ENCODE peak calls at places on chromosomes 5 and 9, in five cellular contexts. One of them, this sample, is unnamed.

GRCh38 chr9:134412298-134412711 is 86.0 kb downstream of the RXRA start:
- DNase-seq in OCI-LY7: no peak
- DNase-seq in psoas muscle: peak
- DNase-seq in ovary: no peak
- DNase-seq in brain microvascular endothelial cell: no peak
- DNase-seq in this sample: no peak

GRCh38 chr5:31939151-31939550 is 235.0 kb downstream of the GOLPH3 start:
- DNase-seq in ovary: no peak
- DNase-seq in psoas muscle: no peak
- DNase-seq in OCI-LY7: no peak
- DNase-seq in brain microvascular endothelial cell: no peak
- DNase-seq in this sample: no peak

GRCh38 chr9:106528158-106528557 is 334.8 kb upstream of the ZNF462 start:
- DNase-seq in OCI-LY7: no peak
- DNase-seq in psoas muscle: no peak
- DNase-seq in brain microvascular endothelial cell: no peak
- DNase-seq in ovary: no peak
- DNase-seq in this sample: no peak

GRCh38 chr5:149063017-149063687 is at the start of gene SH3TC2:
- DNase-seq in psoas muscle: peak
- DNase-seq in brain microvascular endothelial cell: peak
- DNase-seq in ovary: no peak
- DNase-seq in OCI-LY7: no peak
- DNase-seq in this sample: no peak

GRCh38 chr5:150562832-150563231 is 54.9 kb downstream of the NDST1 start:
- DNase-seq in OCI-LY7: peak
- DNase-seq in ovary: no peak
- DNase-seq in psoas muscle: no peak
- DNase-seq in brain microvascular endothelial cell: peak
- DNase-seq in this sample: no peak

GRCh38 chr9:99103505-99103904 is 1.4 kb upstream of the TGFBR1 start:
- DNase-seq in psoas muscle: no peak
- DNase-seq in ovary: peak
- DNase-seq in brain microvascular endothelial cell: no peak
- DNase-seq in OCI-LY7: no peak
- DNase-seq in this sample: no peak

GRCh38 chr5:91072891-91073290 is 310.2 kb downstream of the ARRDC3 start:
- DNase-seq in psoas muscle: no peak
- DNase-seq in ovary: no peak
- DNase-seq in OCI-LY7: no peak
- DNase-seq in brain microvascular endothelial cell: no peak
- DNase-seq in this sample: no peak

GRCh38 chr5:89346573-89346972 is 463.6 kb upstream of the MEF2C start:
- DNase-seq in brain microvascular endothelial cell: no peak
- DNase-seq in OCI-LY7: no peak
- DNase-seq in ovary: no peak
- DNase-seq in psoas muscle: no peak
- DNase-seq in this sample: no peak

GRCh38 chr9:100440071-100440470 is 13.1 kb downstream of the MSANTD3 start:
- DNase-seq in psoas muscle: peak
- DNase-seq in OCI-LY7: no peak
- DNase-seq in ovary: no peak
- DNase-seq in brain microvascular endothelial cell: peak
- DNase-seq in this sample: no peak

GRCh38 chr9:83538172-83538889 is at the start of gene FRMD3:
- DNase-seq in psoas muscle: peak
- DNase-seq in ovary: peak
- DNase-seq in brain microvascular endothelial cell: peak
- DNase-seq in OCI-LY7: no peak
- DNase-seq in this sample: no peak

GRCh38 chr5:76292923-76293322 is 110.2 kb upstream of the IQGAP2 start:
- DNase-seq in ovary: no peak
- DNase-seq in psoas muscle: no peak
- DNase-seq in OCI-LY7: peak
- DNase-seq in brain microvascular endothelial cell: no peak
- DNase-seq in this sample: no peak

GRCh38 chr5:180074462-180074861 is 2.9 kb upstream of the RNF130 start:
- DNase-seq in brain microvascular endothelial cell: no peak
- DNase-seq in ovary: no peak
- DNase-seq in OCI-LY7: no peak
- DNase-seq in psoas muscle: no peak
- DNase-seq in this sample: no peak

GRCh38 chr5:96702503-96703383 is 40.6 kb downstream of the CAST start:
- DNase-seq in OCI-LY7: no peak
- DNase-seq in brain microvascular endothelial cell: peak
- DNase-seq in ovary: peak
- DNase-seq in psoas muscle: peak
- DNase-seq in this sample: peak

GRCh38 chr9:127783111-127783621 is 2.7 kb upstream of the CDK9 start:
- DNase-seq in OCI-LY7: peak
- DNase-seq in psoas muscle: peak
- DNase-seq in brain microvascular endothelial cell: no peak
- DNase-seq in ovary: peak
- DNase-seq in this sample: no peak

GRCh38 chr5:126263567-126264173 is 159.5 kb upstream of the GRAMD2B start:
- DNase-seq in brain microvascular endothelial cell: no peak
- DNase-seq in ovary: no peak
- DNase-seq in psoas muscle: no peak
- DNase-seq in OCI-LY7: no peak
- DNase-seq in this sample: no peak

GRCh38 chr9:18274693-18275092 is 199.3 kb upstream of the ADAMTSL1 start:
- DNase-seq in brain microvascular endothelial cell: no peak
- DNase-seq in ovary: no peak
- DNase-seq in psoas muscle: no peak
- DNase-seq in OCI-LY7: no peak
- DNase-seq in this sample: no peak

GRCh38 chr5:149791881-149792280 is 61.8 kb downstream of the PPARGC1B start:
- DNase-seq in OCI-LY7: no peak
- DNase-seq in ovary: no peak
- DNase-seq in psoas muscle: no peak
- DNase-seq in brain microvascular endothelial cell: no peak
- DNase-seq in this sample: no peak

GRCh38 chr5:61023131-61023530 is 78.1 kb downstream of the NDUFAF2 start:
- DNase-seq in ovary: no peak
- DNase-seq in brain microvascular endothelial cell: no peak
- DNase-seq in OCI-LY7: no peak
- DNase-seq in psoas muscle: no peak
- DNase-seq in this sample: no peak

GRCh38 chr5:41392016-41392415 is 118.4 kb downstream of the PLCXD3 start:
- DNase-seq in OCI-LY7: no peak
- DNase-seq in psoas muscle: no peak
- DNase-seq in brain microvascular endothelial cell: no peak
- DNase-seq in ovary: no peak
- DNase-seq in this sample: no peak

GRCh38 chr5:59517926-59518585 is 375.5 kb downstream of the PDE4D start:
- DNase-seq in ovary: no peak
- DNase-seq in psoas muscle: no peak
- DNase-seq in OCI-LY7: no peak
- DNase-seq in brain microvascular endothelial cell: peak
- DNase-seq in this sample: no peak

GRCh38 chr9:114156658-114157421 is 1.5 kb downstream of the COL27A1 start:
- DNase-seq in psoas muscle: peak
- DNase-seq in brain microvascular endothelial cell: peak
- DNase-seq in ovary: peak
- DNase-seq in OCI-LY7: no peak
- DNase-seq in this sample: peak

GRCh38 chr5:160467555-160468418 is 46.1 kb downstream of the PTTG1 start:
- DNase-seq in brain microvascular endothelial cell: peak
- DNase-seq in ovary: peak
- DNase-seq in OCI-LY7: peak
- DNase-seq in psoas muscle: peak
- DNase-seq in this sample: peak

GRCh38 chr5:61796773-61797172 is 464.7 kb downstream of the ZSWIM6 start:
- DNase-seq in ovary: no peak
- DNase-seq in OCI-LY7: no peak
- DNase-seq in psoas muscle: no peak
- DNase-seq in brain microvascular endothelial cell: no peak
- DNase-seq in this sample: no peak

GRCh38 chr5:124297826-124298225 is 448.6 kb downstream of the ZNF608 start:
- DNase-seq in ovary: no peak
- DNase-seq in OCI-LY7: no peak
- DNase-seq in brain microvascular endothelial cell: no peak
- DNase-seq in psoas muscle: no peak
- DNase-seq in this sample: no peak

GRCh38 chr9:107782381-107782780 is 292.8 kb upstream of the KLF4 start:
- DNase-seq in OCI-LY7: no peak
- DNase-seq in brain microvascular endothelial cell: peak
- DNase-seq in psoas muscle: no peak
- DNase-seq in ovary: no peak
- DNase-seq in this sample: no peak

GRCh38 chr5:125673359-125673950 is 749.8 kb upstream of the GRAMD2B start:
- DNase-seq in OCI-LY7: no peak
- DNase-seq in ovary: no peak
- DNase-seq in psoas muscle: no peak
- DNase-seq in brain microvascular endothelial cell: no peak
- DNase-seq in this sample: no peak

GRCh38 chr9:97984188-97985057 is 1.3 kb downstream of the ANP32B start:
- DNase-seq in OCI-LY7: peak
- DNase-seq in ovary: peak
- DNase-seq in brain microvascular endothelial cell: peak
- DNase-seq in psoas muscle: peak
- DNase-seq in this sample: peak

GRCh38 chr9:77455312-77455927 is 192.7 kb downstream of the GNA14 start:
- DNase-seq in OCI-LY7: peak
- DNase-seq in psoas muscle: no peak
- DNase-seq in ovary: no peak
- DNase-seq in brain microvascular endothelial cell: no peak
- DNase-seq in this sample: no peak

GRCh38 chr5:65468633-65469032 is 13.1 kb downstream of the ADAMTS6 start:
- DNase-seq in OCI-LY7: no peak
- DNase-seq in brain microvascular endothelial cell: no peak
- DNase-seq in ovary: no peak
- DNase-seq in psoas muscle: no peak
- DNase-seq in this sample: no peak

GRCh38 chr9:108272350-108272899 is 583.4 kb downstream of the ACTL7B start:
- DNase-seq in psoas muscle: peak
- DNase-seq in ovary: peak
- DNase-seq in brain microvascular endothelial cell: peak
- DNase-seq in OCI-LY7: peak
- DNase-seq in this sample: no peak

GRCh38 chr5:142330026-142330425 is 5.2 kb upstream of the SPRY4 start:
- DNase-seq in psoas muscle: no peak
- DNase-seq in ovary: no peak
- DNase-seq in brain microvascular endothelial cell: no peak
- DNase-seq in OCI-LY7: no peak
- DNase-seq in this sample: no peak

GRCh38 chr5:175544108-175544511 is 65.8 kb downstream of the SFXN1 start:
- DNase-seq in OCI-LY7: no peak
- DNase-seq in brain microvascular endothelial cell: no peak
- DNase-seq in ovary: no peak
- DNase-seq in psoas muscle: no peak
- DNase-seq in this sample: no peak

DNA sequence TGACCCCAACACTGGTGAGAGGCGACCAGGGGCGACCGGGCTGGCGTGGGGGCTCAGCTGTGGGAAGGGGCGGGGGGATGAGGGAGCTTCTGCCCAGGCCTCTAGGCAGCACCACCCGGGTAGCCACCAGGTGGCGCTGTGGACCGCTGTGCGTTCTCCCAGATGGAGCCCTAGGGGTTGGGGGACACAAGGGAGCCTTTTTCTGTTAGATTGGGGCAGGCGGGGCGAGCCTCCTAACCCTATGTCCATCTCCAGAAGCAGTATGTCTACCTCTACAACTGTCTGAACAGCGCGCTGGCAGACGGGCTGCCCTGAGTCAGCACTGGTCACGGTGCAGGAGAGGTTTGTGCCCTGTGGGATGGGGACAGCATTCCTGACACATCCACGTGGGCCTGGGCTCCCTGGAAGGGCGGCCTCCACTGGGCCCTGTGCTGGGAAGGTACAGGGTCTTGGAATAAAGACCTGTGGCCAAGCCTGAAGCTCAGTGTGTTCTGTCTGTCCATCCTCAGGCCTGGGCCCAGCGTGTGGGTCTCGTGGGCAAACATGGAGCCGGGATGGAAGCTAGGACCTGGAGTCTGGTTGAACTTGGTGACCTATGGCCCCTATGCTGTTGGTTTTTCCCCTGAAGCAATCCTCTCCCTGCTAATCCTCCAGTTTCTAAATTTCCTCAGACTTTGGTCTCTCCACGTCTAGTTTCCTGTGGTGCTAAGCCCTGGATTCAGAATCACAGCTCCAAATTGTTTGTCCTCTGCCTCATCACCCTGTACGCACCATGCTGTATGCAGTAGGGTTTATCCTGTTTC is 23.1 kb upstream of the SPTLC1 start:
- DNase-seq in ovary: peak
- DNase-seq in brain microvascular endothelial cell: peak
- DNase-seq in OCI-LY7: peak
- DNase-seq in psoas muscle: peak
- DNase-seq in this sample: peak
- TF ChIP-seq CTCF in ovary: peak
- TF ChIP-seq CTCF in brain microvascular endothelial cell: peak
- TF ChIP-seq CTCF in OCI-LY7: peak
- TF ChIP-seq CTCF in psoas muscle: peak
- TF ChIP-seq CTCF in this sample: no peak

GRCh38 chr5:33423018-33423630 is 17.6 kb upstream of the TARS1 start:
- DNase-seq in OCI-LY7: peak
- DNase-seq in brain microvascular endothelial cell: no peak
- DNase-seq in ovary: no peak
- DNase-seq in psoas muscle: no peak
- DNase-seq in this sample: no peak
- TF ChIP-seq CTCF in OCI-LY7: peak
- TF ChIP-seq CTCF in brain microvascular endothelial cell: peak
- TF ChIP-seq CTCF in ovary: no peak
- TF ChIP-seq CTCF in psoas muscle: peak
- TF ChIP-seq CTCF in this sample: no peak

GRCh38 chr9:133119461-133120342 is 1.3 kb downstream of the RALGDS start:
- DNase-seq in psoas muscle: peak
- DNase-seq in brain microvascular endothelial cell: no peak
- DNase-seq in ovary: no peak
- DNase-seq in OCI-LY7: no peak
- DNase-seq in this sample: no peak
- TF ChIP-seq CTCF in psoas muscle: no peak
- TF ChIP-seq CTCF in brain microvascular endothelial cell: no peak
- TF ChIP-seq CTCF in ovary: no peak
- TF ChIP-seq CTCF in OCI-LY7: no peak
- TF ChIP-seq CTCF in this sample: no peak

DNA sequence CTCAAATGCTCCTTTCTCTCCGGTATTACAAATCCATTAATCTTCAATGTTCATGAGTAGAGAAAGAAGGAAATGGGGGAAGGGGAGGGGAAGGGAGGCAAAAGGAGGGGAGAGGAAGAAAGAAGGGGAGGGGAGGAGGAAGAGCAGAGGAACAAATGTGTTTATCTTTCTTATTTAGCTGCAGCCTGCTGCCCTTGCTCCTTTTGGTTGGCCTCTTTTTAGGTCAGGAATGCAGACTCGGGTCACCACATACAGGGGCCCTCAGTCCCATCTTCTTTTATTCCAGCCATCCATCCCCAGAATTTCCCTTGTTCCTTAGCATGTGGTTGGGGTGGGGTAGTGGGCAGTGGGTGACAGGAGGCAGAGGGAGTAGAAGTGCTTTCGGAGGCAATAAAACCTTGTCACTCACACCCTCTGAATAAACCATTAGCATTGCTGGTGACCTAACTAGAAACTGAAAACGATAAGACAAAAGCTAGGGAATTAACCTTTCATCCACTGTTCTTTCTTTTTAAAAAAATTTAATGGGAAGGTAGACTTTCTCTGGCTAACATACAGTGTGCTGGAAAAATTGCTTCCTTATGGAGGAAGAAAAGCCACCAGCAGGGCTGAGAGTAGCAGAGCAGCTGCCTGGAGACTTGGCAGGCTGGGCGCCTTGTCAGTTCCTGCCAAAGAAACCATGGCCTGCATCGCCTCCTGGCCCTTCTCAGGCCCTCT is 16.8 kb upstream of the PRLR start:
- DNase-seq in OCI-LY7: no peak
- DNase-seq in brain microvascular endothelial cell: no peak
- DNase-seq in ovary: peak
- DNase-seq in psoas muscle: no peak
- DNase-seq in this sample: no peak
- TF ChIP-seq CTCF in OCI-LY7: no peak
- TF ChIP-seq CTCF in brain microvascular endothelial cell: peak
- TF ChIP-seq CTCF in ovary: no peak
- TF ChIP-seq CTCF in psoas muscle: no peak
- TF ChIP-seq CTCF in this sample: no peak